ENCODE peak calls at places on chromosomes 16 and 17, in eight cellular contexts. One of them, this sample, is unnamed.

GRCh38 chr16:14307623-14308356 is 236.7 kb downstream of the MRTFB start:
- DNase-seq in stimulated activated CD4-positive, alpha-beta T cell treated with anti-CD3 and anti-CD28 coated beads, Interleukin-1b, Interleukin-23, amount 100 ng/mL, for 1 hour: no peak
- DNase-seq in H9: no peak
- DNase-seq in Right ventricle myocardium superior: peak
- DNase-seq in B cell: no peak
- DNase-seq in fibroblast of the conjunctiva: no peak
- DNase-seq in activated CD4-positive, alpha-beta T cell treated with anti-CD3 and anti-CD28 coated beads for 36 hours: peak
- DNase-seq in CD8-positive, alpha-beta T cell: no peak
- DNase-seq in this sample: no peak

GRCh38 chr16:87334611-87335305 is 17.6 kb upstream of the C16orf95 start:
- DNase-seq in stimulated activated CD4-positive, alpha-beta T cell treated with anti-CD3 and anti-CD28 coated beads, Interleukin-1b, Interleukin-23, amount 100 ng/mL, for 1 hour: no peak
- DNase-seq in H9: no peak
- DNase-seq in Right ventricle myocardium superior: peak
- DNase-seq in B cell: no peak
- DNase-seq in fibroblast of the conjunctiva: no peak
- DNase-seq in activated CD4-positive, alpha-beta T cell treated with anti-CD3 and anti-CD28 coated beads for 36 hours: no peak
- DNase-seq in CD8-positive, alpha-beta T cell: no peak
- DNase-seq in this sample: no peak

GRCh38 chr16:84950906-84951305 is 60.4 kb downstream of the ZDHHC7 start:
- DNase-seq in stimulated activated CD4-positive, alpha-beta T cell treated with anti-CD3 and anti-CD28 coated beads, Interleukin-1b, Interleukin-23, amount 100 ng/mL, for 1 hour: no peak
- DNase-seq in H9: peak
- DNase-seq in Right ventricle myocardium superior: no peak
- DNase-seq in B cell: no peak
- DNase-seq in fibroblast of the conjunctiva: no peak
- DNase-seq in activated CD4-positive, alpha-beta T cell treated with anti-CD3 and anti-CD28 coated beads for 36 hours: peak
- DNase-seq in CD8-positive, alpha-beta T cell: no peak
- DNase-seq in this sample: no peak

GRCh38 chr17:8121531-8122390 is 2.1 kb downstream of the HES7 start:
- DNase-seq in stimulated activated CD4-positive, alpha-beta T cell treated with anti-CD3 and anti-CD28 coated beads, Interleukin-1b, Interleukin-23, amount 100 ng/mL, for 1 hour: no peak
- DNase-seq in H9: peak
- DNase-seq in Right ventricle myocardium superior: peak
- DNase-seq in B cell: peak
- DNase-seq in fibroblast of the conjunctiva: no peak
- DNase-seq in activated CD4-positive, alpha-beta T cell treated with anti-CD3 and anti-CD28 coated beads for 36 hours: peak
- DNase-seq in CD8-positive, alpha-beta T cell: no peak
- DNase-seq in this sample: no peak

GRCh38 chr16:11407047-11407982 is 62.1 kb downstream of the RMI2 start:
- DNase-seq in stimulated activated CD4-positive, alpha-beta T cell treated with anti-CD3 and anti-CD28 coated beads, Interleukin-1b, Interleukin-23, amount 100 ng/mL, for 1 hour: peak
- DNase-seq in H9: peak
- DNase-seq in Right ventricle myocardium superior: no peak
- DNase-seq in B cell: peak
- DNase-seq in fibroblast of the conjunctiva: peak
- DNase-seq in activated CD4-positive, alpha-beta T cell treated with anti-CD3 and anti-CD28 coated beads for 36 hours: peak
- DNase-seq in CD8-positive, alpha-beta T cell: peak
- DNase-seq in this sample: no peak

GRCh38 chr17:16419074-16419928 is 3.9 kb downstream of the TRPV2 start:
- DNase-seq in stimulated activated CD4-positive, alpha-beta T cell treated with anti-CD3 and anti-CD28 coated beads, Interleukin-1b, Interleukin-23, amount 100 ng/mL, for 1 hour: no peak
- DNase-seq in H9: no peak
- DNase-seq in Right ventricle myocardium superior: no peak
- DNase-seq in B cell: no peak
- DNase-seq in fibroblast of the conjunctiva: peak
- DNase-seq in activated CD4-positive, alpha-beta T cell treated with anti-CD3 and anti-CD28 coated beads for 36 hours: peak
- DNase-seq in CD8-positive, alpha-beta T cell: peak
- DNase-seq in this sample: no peak

GRCh38 chr17:50707296-50708049 is at the start of gene ANKRD40:
- DNase-seq in stimulated activated CD4-positive, alpha-beta T cell treated with anti-CD3 and anti-CD28 coated beads, Interleukin-1b, Interleukin-23, amount 100 ng/mL, for 1 hour: peak
- DNase-seq in H9: peak
- DNase-seq in Right ventricle myocardium superior: peak
- DNase-seq in B cell: peak
- DNase-seq in fibroblast of the conjunctiva: peak
- DNase-seq in activated CD4-positive, alpha-beta T cell treated with anti-CD3 and anti-CD28 coated beads for 36 hours: peak
- DNase-seq in CD8-positive, alpha-beta T cell: peak
- DNase-seq in this sample: peak

GRCh38 chr17:27807567-27808470 is 7.5 kb upstream of the NOS2 start:
- DNase-seq in stimulated activated CD4-positive, alpha-beta T cell treated with anti-CD3 and anti-CD28 coated beads, Interleukin-1b, Interleukin-23, amount 100 ng/mL, for 1 hour: peak
- DNase-seq in H9: no peak
- DNase-seq in Right ventricle myocardium superior: no peak
- DNase-seq in B cell: peak
- DNase-seq in fibroblast of the conjunctiva: no peak
- DNase-seq in activated CD4-positive, alpha-beta T cell treated with anti-CD3 and anti-CD28 coated beads for 36 hours: peak
- DNase-seq in CD8-positive, alpha-beta T cell: peak
- DNase-seq in this sample: no peak

GRCh38 chr16:5025171-5025632 is 8.5 kb downstream of the NAGPA start:
- DNase-seq in stimulated activated CD4-positive, alpha-beta T cell treated with anti-CD3 and anti-CD28 coated beads, Interleukin-1b, Interleukin-23, amount 100 ng/mL, for 1 hour: no peak
- DNase-seq in H9: peak
- DNase-seq in Right ventricle myocardium superior: peak
- DNase-seq in B cell: no peak
- DNase-seq in fibroblast of the conjunctiva: no peak
- DNase-seq in activated CD4-positive, alpha-beta T cell treated with anti-CD3 and anti-CD28 coated beads for 36 hours: peak
- DNase-seq in CD8-positive, alpha-beta T cell: no peak
- DNase-seq in this sample: no peak

This sample was measured in type B pancreatic cell.